ENCODE peak calls at places on chromosomes 7 and 10, in seven cellular contexts. One of them, this sample, is unnamed. For H3K27me3, the result is how much of the 10 kb centered on the place peaks cover.

GRCh38 chr10:31999261-31999660 is 57.0 kb downstream of the KIF5B start:
- ATAC-seq in heart left ventricle: no peak
- ATAC-seq in body of pancreas: no peak
- ATAC-seq in pancreas: no peak
- ATAC-seq in CD4-positive, alpha-beta T cell: no peak
- ATAC-seq in HepG2: peak
- ATAC-seq in heart right ventricle: no peak
- ATAC-seq in this sample: no peak

GRCh38 chr7:151541709-151542499 is 22.2 kb upstream of the RHEB start:
- ATAC-seq in heart left ventricle: no peak
- ATAC-seq in body of pancreas: no peak
- ATAC-seq in pancreas: no peak
- ATAC-seq in CD4-positive, alpha-beta T cell: no peak
- ATAC-seq in HepG2: no peak
- ATAC-seq in heart right ventricle: no peak
- ATAC-seq in this sample: no peak

GRCh38 chr10:11930342-11930978 is 107.3 kb downstream of the PROSER2 start:
- ATAC-seq in heart left ventricle: no peak
- ATAC-seq in body of pancreas: no peak
- ATAC-seq in pancreas: no peak
- ATAC-seq in CD4-positive, alpha-beta T cell: no peak
- ATAC-seq in HepG2: no peak
- ATAC-seq in heart right ventricle: no peak
- ATAC-seq in this sample: no peak

GRCh38 chr7:36648441-36648840 is 75.9 kb downstream of the AOAH start:
- ATAC-seq in heart left ventricle: no peak
- ATAC-seq in body of pancreas: no peak
- ATAC-seq in pancreas: no peak
- ATAC-seq in CD4-positive, alpha-beta T cell: no peak
- ATAC-seq in HepG2: no peak
- ATAC-seq in heart right ventricle: no peak
- ATAC-seq in this sample: no peak

GRCh38 chr10:110163841-110164240 is 43.6 kb upstream of the MXI1 start:
- ATAC-seq in heart left ventricle: no peak
- ATAC-seq in body of pancreas: no peak
- ATAC-seq in pancreas: no peak
- ATAC-seq in CD4-positive, alpha-beta T cell: no peak
- ATAC-seq in HepG2: no peak
- ATAC-seq in heart right ventricle: no peak
- ATAC-seq in this sample: no peak

GRCh38 chr7:2193120-2193519 is 39.6 kb downstream of the MAD1L1 start:
- ATAC-seq in heart left ventricle: no peak
- ATAC-seq in body of pancreas: no peak
- ATAC-seq in pancreas: no peak
- ATAC-seq in CD4-positive, alpha-beta T cell: no peak
- ATAC-seq in HepG2: no peak
- ATAC-seq in heart right ventricle: no peak
- ATAC-seq in this sample: no peak

GRCh38 chr10:110498087-110498981 is 627 bp downstream of the DUSP5 start:
- ATAC-seq in heart left ventricle: no peak
- ATAC-seq in body of pancreas: peak
- ATAC-seq in pancreas: peak
- ATAC-seq in CD4-positive, alpha-beta T cell: peak
- ATAC-seq in HepG2: no peak
- ATAC-seq in heart right ventricle: no peak
- ATAC-seq in this sample: peak

GRCh38 chr7:20095862-20096261 is 121.3 kb downstream of the MACC1 start:
- ATAC-seq in heart left ventricle: no peak
- ATAC-seq in body of pancreas: no peak
- ATAC-seq in pancreas: no peak
- ATAC-seq in CD4-positive, alpha-beta T cell: no peak
- ATAC-seq in HepG2: no peak
- ATAC-seq in heart right ventricle: no peak
- ATAC-seq in this sample: no peak

GRCh38 chr10:79356104-79356503 is 8.8 kb downstream of the PPIF start:
- ATAC-seq in heart left ventricle: no peak
- ATAC-seq in body of pancreas: no peak
- ATAC-seq in pancreas: no peak
- ATAC-seq in CD4-positive, alpha-beta T cell: no peak
- ATAC-seq in HepG2: no peak
- ATAC-seq in heart right ventricle: no peak
- ATAC-seq in this sample: no peak

GRCh38 chr7:122161628-122162027 is 17.6 kb upstream of the AASS start:
- ATAC-seq in heart left ventricle: no peak
- ATAC-seq in body of pancreas: no peak
- ATAC-seq in pancreas: no peak
- ATAC-seq in CD4-positive, alpha-beta T cell: no peak
- ATAC-seq in HepG2: no peak
- ATAC-seq in heart right ventricle: no peak
- ATAC-seq in this sample: no peak

GRCh38 chr10:34273340-34273739 is 541.8 kb downstream of the PARD3 start:
- ATAC-seq in heart left ventricle: no peak
- ATAC-seq in body of pancreas: no peak
- ATAC-seq in pancreas: no peak
- ATAC-seq in CD4-positive, alpha-beta T cell: no peak
- ATAC-seq in HepG2: no peak
- ATAC-seq in heart right ventricle: no peak
- ATAC-seq in this sample: no peak

GRCh38 chr10:56317603-56318002 is 43.5 kb downstream of the ZWINT start:
- ATAC-seq in heart left ventricle: no peak
- ATAC-seq in body of pancreas: no peak
- ATAC-seq in pancreas: no peak
- ATAC-seq in CD4-positive, alpha-beta T cell: no peak
- ATAC-seq in HepG2: no peak
- ATAC-seq in heart right ventricle: no peak
- ATAC-seq in this sample: no peak

GRCh38 chr7:106793015-106793651 is 71.9 kb upstream of the PIK3CG start:
- ATAC-seq in heart left ventricle: no peak
- ATAC-seq in body of pancreas: no peak
- ATAC-seq in pancreas: peak
- ATAC-seq in CD4-positive, alpha-beta T cell: peak
- ATAC-seq in HepG2: no peak
- ATAC-seq in heart right ventricle: no peak
- ATAC-seq in this sample: no peak

GRCh38 chr7:152366662-152367061 is 69.1 kb downstream of the KMT2C start:
- ATAC-seq in heart left ventricle: peak
- ATAC-seq in body of pancreas: no peak
- ATAC-seq in pancreas: peak
- ATAC-seq in CD4-positive, alpha-beta T cell: no peak
- ATAC-seq in HepG2: no peak
- ATAC-seq in heart right ventricle: peak
- ATAC-seq in this sample: peak

GRCh38 chr10:122530177-122530576 is 30.4 kb upstream of the DMBT1 start:
- ATAC-seq in heart left ventricle: no peak
- ATAC-seq in body of pancreas: peak
- ATAC-seq in pancreas: no peak
- ATAC-seq in CD4-positive, alpha-beta T cell: no peak
- ATAC-seq in HepG2: no peak
- ATAC-seq in heart right ventricle: peak
- ATAC-seq in this sample: peak

GRCh38 chr7:108561047-108561619 is 8.4 kb downstream of the THAP5 start:
- ATAC-seq in heart left ventricle: peak
- ATAC-seq in body of pancreas: no peak
- ATAC-seq in pancreas: no peak
- ATAC-seq in CD4-positive, alpha-beta T cell: no peak
- ATAC-seq in HepG2: peak
- ATAC-seq in heart right ventricle: no peak
- ATAC-seq in this sample: no peak

GRCh38 chr10:48552946-48553564 is 51.8 kb downstream of the ARHGAP22 start:
- ATAC-seq in heart left ventricle: no peak
- ATAC-seq in body of pancreas: no peak
- ATAC-seq in pancreas: no peak
- ATAC-seq in CD4-positive, alpha-beta T cell: no peak
- ATAC-seq in HepG2: no peak
- ATAC-seq in heart right ventricle: no peak
- ATAC-seq in this sample: no peak

GRCh38 chr10:22674215-22674930 is 40.0 kb downstream of the PIP4K2A start:
- ATAC-seq in heart left ventricle: no peak
- ATAC-seq in body of pancreas: no peak
- ATAC-seq in pancreas: no peak
- ATAC-seq in CD4-positive, alpha-beta T cell: no peak
- ATAC-seq in HepG2: no peak
- ATAC-seq in heart right ventricle: no peak
- ATAC-seq in this sample: no peak

DNA sequence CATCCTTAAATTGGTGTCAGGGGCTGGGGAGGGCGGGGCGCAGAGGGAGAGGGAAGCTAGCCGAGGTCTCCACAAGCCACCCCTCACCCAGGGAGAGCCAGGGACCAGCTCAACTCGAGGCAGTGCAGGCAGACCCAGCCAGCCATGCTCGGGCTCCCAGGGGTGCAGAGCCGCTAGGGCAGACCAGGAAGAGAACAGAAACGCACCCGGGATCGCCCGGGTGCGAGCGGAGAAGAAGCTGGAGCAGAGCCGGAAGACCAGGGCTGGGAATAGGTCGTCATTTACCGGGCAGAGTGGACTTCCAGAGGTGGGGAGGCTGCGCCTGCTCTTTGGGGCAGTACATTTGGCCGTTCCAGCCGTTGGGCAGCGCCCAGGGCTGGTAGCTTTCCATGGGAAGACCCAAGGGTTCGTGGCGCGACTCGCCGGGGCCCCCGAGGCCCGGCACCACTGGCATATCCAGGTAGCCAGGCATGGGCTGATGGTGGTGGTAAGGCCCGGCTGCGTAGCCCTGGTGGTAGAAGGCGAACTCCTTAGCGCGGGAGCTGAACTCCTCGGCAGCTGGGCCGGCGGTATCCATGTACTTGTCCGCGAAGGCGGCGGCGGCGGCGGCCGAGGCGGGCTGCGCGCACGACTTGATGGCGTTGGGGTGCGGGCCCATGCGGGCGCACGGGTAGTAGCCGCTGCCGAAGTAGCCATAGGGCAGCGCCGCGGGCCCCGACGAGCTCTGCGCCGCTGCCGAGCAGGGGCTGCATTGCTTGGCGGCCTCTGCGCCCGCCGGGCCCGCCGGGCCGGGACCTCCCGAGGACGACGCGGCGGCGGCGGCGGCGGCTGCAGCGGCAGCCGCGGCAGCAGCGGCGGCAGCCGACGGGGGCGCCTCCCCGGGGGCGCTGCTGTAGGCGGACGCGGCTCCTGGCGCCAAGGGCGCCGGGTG is 755 bp downstream of the HOXA13 start:
- ATAC-seq in heart left ventricle: no peak
- ATAC-seq in body of pancreas: peak
- ATAC-seq in pancreas: no peak
- ATAC-seq in CD4-positive, alpha-beta T cell: peak
- ATAC-seq in HepG2: peak
- ATAC-seq in heart right ventricle: no peak
- ATAC-seq in this sample: peak
- H3K27me3 ChIP-seq in heart left ventricle: half or more
- H3K27me3 ChIP-seq in body of pancreas: half or more
- H3K27me3 ChIP-seq in pancreas: half or more
- H3K27me3 ChIP-seq in CD4-positive, alpha-beta T cell: half or more
- H3K27me3 ChIP-seq in HepG2: half or more
- H3K27me3 ChIP-seq in heart right ventricle: half or more
- H3K27me3 ChIP-seq in this sample: half or more

DNA sequence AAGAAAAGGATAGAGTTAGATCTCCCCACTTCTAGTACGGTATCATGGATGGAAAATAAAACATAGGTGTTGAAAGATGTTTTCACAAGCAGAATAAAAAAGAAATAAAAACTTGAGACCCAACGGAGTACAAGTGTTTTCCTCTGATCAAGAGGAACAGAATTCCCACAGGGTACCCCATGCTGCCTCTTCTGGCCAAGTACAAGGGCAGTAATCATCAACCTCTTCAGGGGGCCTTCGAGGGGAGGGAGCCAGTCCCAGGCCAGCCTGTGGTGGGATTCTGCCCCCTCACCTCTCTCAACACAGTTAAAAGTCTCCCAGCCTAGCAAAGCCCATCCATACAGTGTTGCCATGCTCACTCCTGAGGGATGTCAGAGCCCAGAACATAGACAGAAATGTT is 101.9 kb downstream of the PTN start:
- ATAC-seq in heart left ventricle: no peak
- ATAC-seq in body of pancreas: no peak
- ATAC-seq in pancreas: no peak
- ATAC-seq in CD4-positive, alpha-beta T cell: no peak
- ATAC-seq in HepG2: no peak
- ATAC-seq in heart right ventricle: no peak
- ATAC-seq in this sample: no peak
- H3K27me3 ChIP-seq in heart left ventricle: under half
- H3K27me3 ChIP-seq in body of pancreas: under half
- H3K27me3 ChIP-seq in pancreas: under half
- H3K27me3 ChIP-seq in CD4-positive, alpha-beta T cell: under half
- H3K27me3 ChIP-seq in HepG2: under half
- H3K27me3 ChIP-seq in heart right ventricle: under half
- H3K27me3 ChIP-seq in this sample: under half

DNA sequence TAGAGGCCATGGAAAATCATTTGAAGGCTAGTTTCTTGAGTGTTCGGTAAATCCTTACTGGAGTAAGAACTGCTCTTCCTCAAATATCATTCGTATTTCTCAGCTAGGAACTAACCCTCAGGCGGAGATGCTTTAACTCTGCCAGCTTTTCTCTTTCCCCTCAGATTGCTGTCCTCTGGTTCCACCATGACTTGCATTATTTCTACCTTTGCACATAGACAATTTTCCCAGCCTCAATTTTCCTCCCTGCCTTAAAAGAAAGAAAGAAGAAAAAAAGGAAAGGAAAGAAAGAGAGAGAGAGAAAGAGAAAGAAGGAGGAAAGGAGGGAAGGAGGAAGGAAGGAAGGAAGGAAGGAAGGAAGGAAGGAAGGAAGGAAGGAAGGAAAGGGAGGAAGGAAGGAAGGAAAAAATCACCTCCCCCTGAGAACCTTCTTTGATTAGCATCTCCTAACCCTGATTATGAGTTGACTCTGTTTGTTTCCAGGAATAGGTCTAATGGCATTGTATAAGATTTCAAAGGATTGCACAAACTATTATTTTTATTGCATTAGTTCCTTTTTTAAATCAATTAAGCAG is 123.3 kb upstream of the FAM204A start:
- ATAC-seq in heart left ventricle: no peak
- ATAC-seq in body of pancreas: no peak
- ATAC-seq in pancreas: no peak
- ATAC-seq in CD4-positive, alpha-beta T cell: no peak
- ATAC-seq in HepG2: no peak
- ATAC-seq in heart right ventricle: no peak
- ATAC-seq in this sample: no peak
- H3K27me3 ChIP-seq in heart left ventricle: under half
- H3K27me3 ChIP-seq in body of pancreas: under half
- H3K27me3 ChIP-seq in pancreas: under half
- H3K27me3 ChIP-seq in CD4-positive, alpha-beta T cell: under half
- H3K27me3 ChIP-seq in HepG2: under half
- H3K27me3 ChIP-seq in heart right ventricle: under half
- H3K27me3 ChIP-seq in this sample: half or more

DNA sequence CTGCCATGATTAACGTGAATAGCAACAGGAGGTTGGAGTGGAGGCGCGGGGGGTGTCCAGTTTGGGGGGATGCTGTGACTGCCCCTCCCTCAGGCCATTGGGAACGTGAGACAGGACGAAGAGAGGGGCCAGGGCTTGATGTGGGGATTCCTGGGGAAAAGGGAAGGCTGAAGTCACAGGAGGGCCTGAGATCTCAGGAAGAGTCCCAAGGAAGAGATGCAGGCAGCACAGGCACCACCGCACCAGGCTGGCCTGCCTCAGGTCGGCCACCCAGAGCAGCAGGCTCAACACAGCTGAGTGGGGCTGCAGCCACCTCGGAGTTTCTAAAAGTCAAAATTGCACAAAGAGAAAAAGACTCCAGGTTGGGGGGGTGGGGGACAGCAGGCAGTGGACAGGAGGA is 86.7 kb downstream of the SLIT1 start:
- ATAC-seq in heart left ventricle: no peak
- ATAC-seq in body of pancreas: no peak
- ATAC-seq in pancreas: no peak
- ATAC-seq in CD4-positive, alpha-beta T cell: no peak
- ATAC-seq in HepG2: no peak
- ATAC-seq in heart right ventricle: no peak
- ATAC-seq in this sample: no peak
- H3K27me3 ChIP-seq in heart left ventricle: under half
- H3K27me3 ChIP-seq in body of pancreas: under half
- H3K27me3 ChIP-seq in pancreas: under half
- H3K27me3 ChIP-seq in CD4-positive, alpha-beta T cell: under half
- H3K27me3 ChIP-seq in HepG2: half or more
- H3K27me3 ChIP-seq in heart right ventricle: under half
- H3K27me3 ChIP-seq in this sample: under half

This sample was measured in gastroesophageal sphincter.